ENCODE peak calls at places on chromosomes 2 and 18, in five cellular contexts. F is cardiac fibroblast; O is colonic mucosa; M is lower lobe of right lung; J is naive thymus-derived CD4-positive, alpha-beta T cell. T is an unnamed sample.

GRCh38 chr2:20188851-20189250 is 36.1 kb downstream of the SDC1 start:
- DNase-seq in F (no peak), O (no peak), M (no peak), J (no peak), T (no peak)

GRCh38 chr18:60549338-60549960 is 176.9 kb upstream of the MC4R start:
- DNase-seq in F (peak), O (no peak), M (no peak), J (no peak), T (no peak)

GRCh38 chr18:48517048-48517447 is 21.8 kb upstream of the CTIF start:
- DNase-seq in F (no peak), O (no peak), M (no peak), J (no peak), T (no peak)

GRCh38 chr2:188517549-188518255 is 226.0 kb downstream of the GULP1 start:
- DNase-seq in F (no peak), O (no peak), M (no peak), J (no peak), T (no peak)

GRCh38 chr2:47313728-47314127 is 89.2 kb upstream of the MSH2 start:
- DNase-seq in F (no peak), O (no peak), M (no peak), J (no peak), T (no peak)

GRCh38 chr2:62175728-62176127 is 20.2 kb upstream of the B3GNT2 start:
- DNase-seq in F (no peak), O (no peak), M (no peak), J (no peak), T (no peak)

GRCh38 chr2:241035818-241036396 is 37.5 kb downstream of the SNED1 start:
- DNase-seq in F (no peak), O (no peak), M (no peak), J (peak), T (no peak)

GRCh38 chr2:121297217-121297830 is 12.3 kb upstream of the TFCP2L1 start:
- DNase-seq in F (peak), O (peak), M (no peak), J (no peak), T (no peak)

GRCh38 chr2:45533771-45534170 is 77.3 kb downstream of the SRBD1 start:
- DNase-seq in F (no peak), O (no peak), M (no peak), J (no peak), T (no peak)

GRCh38 chr2:159444728-159445127 is 158.2 kb upstream of the WDSUB1 start:
- DNase-seq in F (no peak), O (no peak), M (no peak), J (no peak), T (no peak)

GRCh38 chr2:159446201-159446600 is 159.7 kb upstream of the WDSUB1 start:
- DNase-seq in F (no peak), O (no peak), M (no peak), J (no peak), T (no peak)

GRCh38 chr2:159445307-159445706 is 158.8 kb upstream of the WDSUB1 start:
- DNase-seq in F (no peak), O (no peak), M (no peak), J (no peak), T (no peak)

GRCh38 chr2:159449504-159450124 is 163.1 kb upstream of the WDSUB1 start:
- DNase-seq in F (no peak), O (no peak), M (no peak), J (no peak), T (no peak)

DNA sequence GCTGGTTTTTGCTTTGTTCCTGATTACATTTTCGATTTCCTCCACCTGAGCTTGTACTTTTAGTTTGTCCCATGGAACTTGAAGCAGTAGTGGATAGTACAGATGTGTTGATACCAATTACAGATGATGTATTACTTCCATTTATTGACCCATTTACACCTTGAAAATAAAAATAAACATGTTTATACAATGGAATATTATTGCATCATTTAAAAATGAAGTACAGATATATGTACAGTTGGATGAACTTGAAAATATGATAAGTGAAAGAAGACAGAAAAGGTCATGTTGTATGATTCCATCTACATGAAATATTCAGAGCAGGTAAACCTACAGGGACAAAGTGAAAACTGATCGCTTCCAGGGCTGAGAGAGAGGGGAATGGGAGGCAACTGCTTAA is 160.3 kb upstream of the WDSUB1 start:
- DNase-seq in F (no peak), O (no peak), M (no peak), J (no peak), T (no peak)
- H3K4me3 ChIP-seq in F (no peak), O (no peak), M (no peak), J (no peak), T (no peak)

GRCh38 chr2:17972991-17973390 is 94.5 kb downstream of the KCNS3 start:
- DNase-seq in F (peak), O (no peak), M (no peak), J (no peak), T (no peak)

GRCh38 chr2:17981936-17982335 is 103.5 kb downstream of the KCNS3 start:
- DNase-seq in F (no peak), O (no peak), M (no peak), J (no peak), T (no peak)

GRCh38 chr2:17975401-17975800 is 96.9 kb downstream of the KCNS3 start:
- DNase-seq in F (no peak), O (no peak), M (no peak), J (no peak), T (no peak)

GRCh38 chr2:17979707-17980106 is 101.2 kb downstream of the KCNS3 start:
- DNase-seq in F (no peak), O (no peak), M (no peak), J (no peak), T (no peak)

DNA sequence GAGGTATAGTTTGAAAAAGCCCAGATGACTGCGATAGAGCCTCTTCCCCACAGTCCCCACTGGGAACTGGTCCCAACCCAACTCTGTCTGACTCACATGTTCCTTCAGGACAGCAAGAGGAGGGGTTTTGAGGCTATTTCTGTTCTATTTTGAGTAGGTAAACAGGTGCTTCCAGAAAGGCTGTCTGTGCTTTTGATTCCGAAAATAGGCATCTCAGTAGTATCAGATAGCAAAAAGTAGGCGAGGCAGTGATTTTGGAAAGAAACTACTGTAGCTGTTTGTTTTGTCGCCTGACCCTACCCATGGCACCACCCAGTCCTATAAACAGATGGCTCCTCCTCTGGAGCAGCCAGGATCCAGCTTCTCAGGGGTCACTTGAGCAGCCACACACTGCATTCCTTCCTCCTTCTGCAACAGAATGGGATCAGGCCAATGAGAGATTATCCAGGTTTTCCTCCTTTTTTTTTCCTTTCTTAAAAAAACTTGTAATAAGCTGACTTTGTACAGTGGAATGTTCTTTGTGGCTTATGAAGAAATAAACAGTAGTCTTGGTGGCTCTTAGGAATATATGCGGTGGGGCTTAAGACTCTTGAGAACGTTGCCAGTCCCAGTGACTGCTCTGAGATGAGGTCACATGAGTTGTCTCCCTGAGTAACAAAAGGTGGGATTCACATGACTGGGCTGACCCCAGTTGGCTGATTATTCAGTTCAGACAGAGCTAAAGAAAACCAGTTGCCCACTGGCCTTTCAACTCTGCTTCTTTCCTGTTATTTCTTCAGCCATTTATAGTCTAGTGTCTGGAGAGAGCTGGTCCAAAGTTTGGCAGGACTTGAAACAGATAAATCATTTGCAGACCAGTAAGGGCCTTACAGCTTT is 98.6 kb downstream of the KCNS3 start:
- DNase-seq in F (peak), O (no peak), M (no peak), J (no peak), T (no peak)
- H3K4me3 ChIP-seq in F (no peak), O (no peak), M (no peak), J (no peak), T (no peak)

GRCh38 chr2:178452334-178452733 is 1.2 kb downstream of the PJVK start:
- DNase-seq in F (no peak), O (no peak), M (no peak), J (no peak), T (no peak)
- H3K4me3 ChIP-seq in F (no peak), O (no peak), M (no peak), J (no peak), T (no peak)

GRCh38 chr2:231666171-231667095 is 41.9 kb upstream of the PTMA start:
- DNase-seq in F (peak), O (peak), M (peak), J (no peak), T (peak)
- H3K4me3 ChIP-seq in F (peak), O (peak), M (peak), J (no peak), T (peak)

GRCh38 chr18:59328683-59329082 is 10.2 kb upstream of the CPLX4 start:
- DNase-seq in F (no peak), O (no peak), M (no peak), J (no peak), T (no peak)

GRCh38 chr18:59323931-59324622 is 5.6 kb upstream of the CPLX4 start:
- DNase-seq in F (no peak), O (no peak), M (no peak), J (no peak), T (no peak)

GRCh38 chr18:59325965-59326364 is 7.5 kb upstream of the CPLX4 start:
- DNase-seq in F (no peak), O (no peak), M (no peak), J (no peak), T (no peak)

DNA sequence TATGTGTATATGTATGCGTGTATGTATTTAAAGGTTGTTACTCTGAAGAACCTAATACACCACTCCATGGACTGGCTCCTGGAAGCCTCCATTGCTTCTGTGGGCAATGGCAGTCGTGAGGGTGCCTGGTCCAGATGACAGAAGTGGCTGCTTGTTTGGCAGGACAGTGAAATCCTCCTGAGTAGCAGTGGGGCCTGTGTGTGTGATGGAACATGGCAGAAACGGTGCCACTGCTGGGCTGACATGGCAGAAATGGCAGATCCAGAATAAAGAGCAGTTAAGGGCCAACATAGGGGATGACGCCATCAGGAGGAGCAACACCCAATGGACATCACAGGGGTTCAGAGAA is 6.1 kb upstream of the CPLX4 start:
- DNase-seq in F (no peak), O (no peak), M (no peak), J (no peak), T (no peak)
- H3K4me3 ChIP-seq in F (no peak), O (no peak), M (no peak), J (no peak), T (no peak)

GRCh38 chr18:46253498-46253897 is 149.3 kb downstream of the HAUS1 start:
- DNase-seq in F (peak), O (no peak), M (no peak), J (no peak), T (no peak)
- H3K4me3 ChIP-seq in F (no peak), O (no peak), M (no peak), J (no peak), T (no peak)

DNA sequence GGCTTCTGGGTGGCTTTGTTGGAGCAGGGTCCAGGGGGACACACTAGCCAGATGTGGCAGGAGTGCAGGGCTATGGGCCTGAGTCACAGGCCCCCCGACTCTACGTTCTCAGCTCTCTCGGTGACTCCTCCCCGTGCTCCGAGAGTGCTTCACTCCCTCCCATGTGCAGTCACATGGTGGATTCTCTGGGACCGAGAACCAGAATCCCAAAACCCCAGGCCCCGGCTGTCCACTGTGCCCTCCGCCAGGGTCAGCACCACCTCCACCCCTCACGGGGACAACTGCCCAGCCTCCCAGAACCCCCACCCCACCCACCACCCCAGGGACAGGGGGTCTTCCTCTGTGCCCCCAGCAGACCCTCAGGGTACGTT is 4.2 kb downstream of the RAMP1 start:
- DNase-seq in F (no peak), O (no peak), M (no peak), J (no peak), T (no peak)
- H3K4me3 ChIP-seq in F (no peak), O (no peak), M (no peak), J (no peak), T (no peak)